ENCODE peak calls at places on chromosomes 13 and 19, in nine cellular contexts. One of them, this sample, is unnamed.

GRCh38 chr19:58033741-58034475 is at the start of gene ZSCAN1:
- DNase-seq in CD8-positive, alpha-beta T cell: peak
- DNase-seq in Caco-2: no peak
- DNase-seq in endothelial cell: peak
- DNase-seq in uterus: peak
- DNase-seq in Peyer's patch: peak
- DNase-seq in astrocyte of the spinal cord: peak
- DNase-seq in cardiac fibroblast: peak
- DNase-seq in mucosa of descending colon: peak
- DNase-seq in this sample: no peak

GRCh38 chr13:112891477-112892401 is 77.3 kb upstream of the MCF2L start:
- DNase-seq in CD8-positive, alpha-beta T cell: peak
- DNase-seq in Caco-2: no peak
- DNase-seq in endothelial cell: no peak
- DNase-seq in uterus: no peak
- DNase-seq in Peyer's patch: no peak
- DNase-seq in astrocyte of the spinal cord: no peak
- DNase-seq in cardiac fibroblast: no peak
- DNase-seq in mucosa of descending colon: peak
- DNase-seq in this sample: no peak

GRCh38 chr13:73691891-73692290 is 442.3 kb downstream of the KLF12 start:
- DNase-seq in CD8-positive, alpha-beta T cell: no peak
- DNase-seq in Caco-2: no peak
- DNase-seq in endothelial cell: no peak
- DNase-seq in uterus: no peak
- DNase-seq in Peyer's patch: no peak
- DNase-seq in astrocyte of the spinal cord: no peak
- DNase-seq in cardiac fibroblast: no peak
- DNase-seq in mucosa of descending colon: no peak
- DNase-seq in this sample: no peak

GRCh38 chr19:34308381-34309367 is 54.3 kb downstream of the GARRE1 start:
- DNase-seq in CD8-positive, alpha-beta T cell: peak
- DNase-seq in Caco-2: no peak
- DNase-seq in endothelial cell: no peak
- DNase-seq in uterus: no peak
- DNase-seq in Peyer's patch: peak
- DNase-seq in astrocyte of the spinal cord: no peak
- DNase-seq in cardiac fibroblast: peak
- DNase-seq in mucosa of descending colon: no peak
- DNase-seq in this sample: peak

GRCh38 chr13:22220186-22221160 is 549.6 kb downstream of the FGF9 start:
- DNase-seq in CD8-positive, alpha-beta T cell: no peak
- DNase-seq in Caco-2: no peak
- DNase-seq in endothelial cell: no peak
- DNase-seq in uterus: no peak
- DNase-seq in Peyer's patch: peak
- DNase-seq in astrocyte of the spinal cord: no peak
- DNase-seq in cardiac fibroblast: no peak
- DNase-seq in mucosa of descending colon: peak
- DNase-seq in this sample: no peak

GRCh38 chr13:24178847-24179845 is 18.6 kb downstream of the SPATA13 start:
- DNase-seq in CD8-positive, alpha-beta T cell: no peak
- DNase-seq in Caco-2: no peak
- DNase-seq in endothelial cell: no peak
- DNase-seq in uterus: no peak
- DNase-seq in Peyer's patch: no peak
- DNase-seq in astrocyte of the spinal cord: peak
- DNase-seq in cardiac fibroblast: no peak
- DNase-seq in mucosa of descending colon: no peak
- DNase-seq in this sample: no peak

GRCh38 chr13:70568571-70568970 is 460.3 kb upstream of the KLHL1 start:
- DNase-seq in CD8-positive, alpha-beta T cell: no peak
- DNase-seq in Caco-2: peak
- DNase-seq in endothelial cell: peak
- DNase-seq in uterus: no peak
- DNase-seq in Peyer's patch: no peak
- DNase-seq in astrocyte of the spinal cord: peak
- DNase-seq in cardiac fibroblast: peak
- DNase-seq in mucosa of descending colon: no peak
- DNase-seq in this sample: peak

GRCh38 chr13:109096101-109096500 is 466.7 kb downstream of the MYO16 start:
- DNase-seq in CD8-positive, alpha-beta T cell: no peak
- DNase-seq in Caco-2: no peak
- DNase-seq in endothelial cell: no peak
- DNase-seq in uterus: no peak
- DNase-seq in Peyer's patch: no peak
- DNase-seq in astrocyte of the spinal cord: peak
- DNase-seq in cardiac fibroblast: no peak
- DNase-seq in mucosa of descending colon: no peak
- DNase-seq in this sample: no peak

GRCh38 chr13:87234981-87235380 is 436.2 kb upstream of the SLITRK5 start:
- DNase-seq in CD8-positive, alpha-beta T cell: no peak
- DNase-seq in Caco-2: no peak
- DNase-seq in endothelial cell: no peak
- DNase-seq in uterus: no peak
- DNase-seq in Peyer's patch: no peak
- DNase-seq in astrocyte of the spinal cord: peak
- DNase-seq in cardiac fibroblast: peak
- DNase-seq in mucosa of descending colon: no peak
- DNase-seq in this sample: no peak

GRCh38 chr13:95924389-95924994 is 128.7 kb downstream of the UGGT2 start:
- DNase-seq in CD8-positive, alpha-beta T cell: no peak
- DNase-seq in Caco-2: peak
- DNase-seq in endothelial cell: no peak
- DNase-seq in uterus: no peak
- DNase-seq in Peyer's patch: no peak
- DNase-seq in astrocyte of the spinal cord: peak
- DNase-seq in cardiac fibroblast: peak
- DNase-seq in mucosa of descending colon: no peak
- DNase-seq in this sample: no peak

GRCh38 chr19:3803986-3804385 is 17.8 kb upstream of the MATK start:
- DNase-seq in CD8-positive, alpha-beta T cell: no peak
- DNase-seq in Caco-2: no peak
- DNase-seq in endothelial cell: no peak
- DNase-seq in uterus: no peak
- DNase-seq in Peyer's patch: no peak
- DNase-seq in astrocyte of the spinal cord: no peak
- DNase-seq in cardiac fibroblast: no peak
- DNase-seq in mucosa of descending colon: no peak
- DNase-seq in this sample: no peak

GRCh38 chr19:51861870-51862622 is 25.7 kb downstream of the ZNF577 start:
- DNase-seq in CD8-positive, alpha-beta T cell: no peak
- DNase-seq in Caco-2: no peak
- DNase-seq in endothelial cell: no peak
- DNase-seq in uterus: no peak
- DNase-seq in Peyer's patch: no peak
- DNase-seq in astrocyte of the spinal cord: no peak
- DNase-seq in cardiac fibroblast: no peak
- DNase-seq in mucosa of descending colon: no peak
- DNase-seq in this sample: no peak

GRCh38 chr19:47093841-47094240 is 19.7 kb downstream of the ZC3H4 start:
- DNase-seq in CD8-positive, alpha-beta T cell: no peak
- DNase-seq in Caco-2: no peak
- DNase-seq in endothelial cell: no peak
- DNase-seq in uterus: no peak
- DNase-seq in Peyer's patch: peak
- DNase-seq in astrocyte of the spinal cord: no peak
- DNase-seq in cardiac fibroblast: no peak
- DNase-seq in mucosa of descending colon: no peak
- DNase-seq in this sample: peak

GRCh38 chr13:26749285-26749684 is 11.3 kb downstream of the GPR12 start:
- DNase-seq in CD8-positive, alpha-beta T cell: no peak
- DNase-seq in Caco-2: no peak
- DNase-seq in endothelial cell: no peak
- DNase-seq in uterus: no peak
- DNase-seq in Peyer's patch: no peak
- DNase-seq in astrocyte of the spinal cord: no peak
- DNase-seq in cardiac fibroblast: no peak
- DNase-seq in mucosa of descending colon: no peak
- DNase-seq in this sample: no peak

GRCh38 chr13:44763604-44764311 is 187.6 kb upstream of the TSC22D1 start:
- DNase-seq in CD8-positive, alpha-beta T cell: no peak
- DNase-seq in Caco-2: no peak
- DNase-seq in endothelial cell: no peak
- DNase-seq in uterus: peak
- DNase-seq in Peyer's patch: peak
- DNase-seq in astrocyte of the spinal cord: no peak
- DNase-seq in cardiac fibroblast: no peak
- DNase-seq in mucosa of descending colon: peak
- DNase-seq in this sample: no peak

GRCh38 chr19:15253513-15253912 is 21.3 kb upstream of the EPHX3 start:
- DNase-seq in CD8-positive, alpha-beta T cell: no peak
- DNase-seq in Caco-2: no peak
- DNase-seq in endothelial cell: no peak
- DNase-seq in uterus: peak
- DNase-seq in Peyer's patch: no peak
- DNase-seq in astrocyte of the spinal cord: no peak
- DNase-seq in cardiac fibroblast: no peak
- DNase-seq in mucosa of descending colon: no peak
- DNase-seq in this sample: no peak

DNA sequence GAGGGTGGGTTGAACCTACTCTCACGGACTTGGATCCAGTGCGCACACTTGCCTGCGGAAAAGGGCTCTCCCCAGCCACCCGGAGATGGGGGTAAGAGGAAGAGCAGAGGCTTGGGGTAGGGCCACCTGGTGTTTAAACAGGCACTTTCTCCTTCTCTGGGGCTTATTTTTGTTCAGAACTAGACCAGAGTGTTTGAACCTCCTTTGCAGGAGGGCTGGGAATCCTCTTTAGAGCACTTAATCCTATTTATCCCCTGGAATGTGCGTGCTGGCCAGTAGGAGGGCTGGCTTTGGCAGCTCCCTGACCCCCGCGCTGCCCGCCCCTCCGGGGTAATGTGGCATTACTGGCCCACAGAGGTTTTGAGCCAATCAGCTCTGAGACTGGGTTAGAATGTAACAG is 2.0 kb downstream of the RGS9BP start:
- DNase-seq in CD8-positive, alpha-beta T cell: no peak
- DNase-seq in Caco-2: peak
- DNase-seq in endothelial cell: no peak
- DNase-seq in uterus: no peak
- DNase-seq in Peyer's patch: no peak
- DNase-seq in astrocyte of the spinal cord: no peak
- DNase-seq in cardiac fibroblast: peak
- DNase-seq in mucosa of descending colon: no peak
- DNase-seq in this sample: no peak
- TF ChIP-seq CTCF in CD8-positive, alpha-beta T cell: no peak
- TF ChIP-seq CTCF in Caco-2: peak
- TF ChIP-seq CTCF in endothelial cell: no peak
- TF ChIP-seq CTCF in uterus: no peak
- TF ChIP-seq CTCF in Peyer's patch: no peak
- TF ChIP-seq CTCF in astrocyte of the spinal cord: no peak
- TF ChIP-seq CTCF in cardiac fibroblast: no peak
- TF ChIP-seq CTCF in mucosa of descending colon: no peak
- TF ChIP-seq CTCF in this sample: no peak

DNA sequence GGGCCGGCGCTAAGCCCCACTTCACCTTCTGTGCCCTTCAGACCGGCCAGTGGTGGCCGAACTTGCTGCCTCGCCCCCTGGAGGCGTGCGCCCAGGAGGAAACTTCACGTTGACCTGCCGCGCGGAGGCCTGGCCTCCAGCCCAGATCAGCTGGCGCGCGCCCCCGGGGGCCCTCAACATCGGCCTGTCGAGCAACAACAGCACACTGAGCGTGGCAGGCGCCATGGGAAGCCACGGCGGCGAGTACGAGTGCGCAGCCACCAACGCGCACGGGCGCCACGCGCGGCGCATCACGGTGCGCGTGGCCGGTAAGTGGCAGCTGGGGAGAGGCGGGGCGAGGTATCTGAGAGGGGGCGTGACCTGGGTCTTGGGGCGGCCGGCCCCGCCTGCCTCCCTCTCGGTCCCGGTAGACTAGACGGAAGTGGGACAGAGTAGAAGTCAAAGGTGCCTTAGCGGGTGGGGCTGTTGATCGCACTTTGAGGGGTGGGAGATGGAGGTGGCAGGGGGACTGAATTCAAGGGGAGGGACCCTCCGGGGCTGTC is 5.6 kb downstream of the ICAM5 start:
- DNase-seq in CD8-positive, alpha-beta T cell: peak
- DNase-seq in Caco-2: no peak
- DNase-seq in endothelial cell: no peak
- DNase-seq in uterus: no peak
- DNase-seq in Peyer's patch: peak
- DNase-seq in astrocyte of the spinal cord: no peak
- DNase-seq in cardiac fibroblast: peak
- DNase-seq in mucosa of descending colon: peak
- DNase-seq in this sample: no peak
- TF ChIP-seq CTCF in CD8-positive, alpha-beta T cell: no peak
- TF ChIP-seq CTCF in Caco-2: no peak
- TF ChIP-seq CTCF in endothelial cell: no peak
- TF ChIP-seq CTCF in uterus: no peak
- TF ChIP-seq CTCF in Peyer's patch: no peak
- TF ChIP-seq CTCF in astrocyte of the spinal cord: peak
- TF ChIP-seq CTCF in cardiac fibroblast: peak
- TF ChIP-seq CTCF in mucosa of descending colon: no peak
- TF ChIP-seq CTCF in this sample: no peak

GRCh38 chr19:40191836-40192646 is 815 bp downstream of the MAP3K10 start:
- DNase-seq in CD8-positive, alpha-beta T cell: no peak
- DNase-seq in Caco-2: peak
- DNase-seq in endothelial cell: peak
- DNase-seq in uterus: no peak
- DNase-seq in Peyer's patch: peak
- DNase-seq in astrocyte of the spinal cord: peak
- DNase-seq in cardiac fibroblast: peak
- DNase-seq in mucosa of descending colon: peak
- DNase-seq in this sample: no peak
- TF ChIP-seq CTCF in CD8-positive, alpha-beta T cell: no peak
- TF ChIP-seq CTCF in Caco-2: no peak
- TF ChIP-seq CTCF in endothelial cell: no peak
- TF ChIP-seq CTCF in uterus: no peak
- TF ChIP-seq CTCF in Peyer's patch: no peak
- TF ChIP-seq CTCF in astrocyte of the spinal cord: no peak
- TF ChIP-seq CTCF in cardiac fibroblast: peak
- TF ChIP-seq CTCF in mucosa of descending colon: no peak
- TF ChIP-seq CTCF in this sample: no peak

GRCh38 chr13:93450761-93451160 is 224.2 kb downstream of the GPC6 start:
- DNase-seq in CD8-positive, alpha-beta T cell: no peak
- DNase-seq in Caco-2: no peak
- DNase-seq in endothelial cell: no peak
- DNase-seq in uterus: no peak
- DNase-seq in Peyer's patch: no peak
- DNase-seq in astrocyte of the spinal cord: no peak
- DNase-seq in cardiac fibroblast: no peak
- DNase-seq in mucosa of descending colon: no peak
- DNase-seq in this sample: no peak
- TF ChIP-seq CTCF in CD8-positive, alpha-beta T cell: no peak
- TF ChIP-seq CTCF in Caco-2: no peak
- TF ChIP-seq CTCF in endothelial cell: no peak
- TF ChIP-seq CTCF in uterus: no peak
- TF ChIP-seq CTCF in Peyer's patch: no peak
- TF ChIP-seq CTCF in astrocyte of the spinal cord: no peak
- TF ChIP-seq CTCF in cardiac fibroblast: no peak
- TF ChIP-seq CTCF in mucosa of descending colon: no peak
- TF ChIP-seq CTCF in this sample: no peak

GRCh38 chr19:41354343-41354974 is 737 bp upstream of the TGFB1 start:
- DNase-seq in CD8-positive, alpha-beta T cell: no peak
- DNase-seq in Caco-2: no peak
- DNase-seq in endothelial cell: no peak
- DNase-seq in uterus: no peak
- DNase-seq in Peyer's patch: no peak
- DNase-seq in astrocyte of the spinal cord: no peak
- DNase-seq in cardiac fibroblast: no peak
- DNase-seq in mucosa of descending colon: peak
- DNase-seq in this sample: no peak
- TF ChIP-seq CTCF in CD8-positive, alpha-beta T cell: peak
- TF ChIP-seq CTCF in Caco-2: no peak
- TF ChIP-seq CTCF in endothelial cell: peak
- TF ChIP-seq CTCF in uterus: no peak
- TF ChIP-seq CTCF in Peyer's patch: no peak
- TF ChIP-seq CTCF in astrocyte of the spinal cord: no peak
- TF ChIP-seq CTCF in cardiac fibroblast: no peak
- TF ChIP-seq CTCF in mucosa of descending colon: no peak
- TF ChIP-seq CTCF in this sample: no peak

GRCh38 chr13:39942901-39943273 is 287.4 kb downstream of the COG6 start:
- DNase-seq in CD8-positive, alpha-beta T cell: peak
- DNase-seq in Caco-2: peak
- DNase-seq in endothelial cell: peak
- DNase-seq in uterus: peak
- DNase-seq in Peyer's patch: peak
- DNase-seq in astrocyte of the spinal cord: peak
- DNase-seq in cardiac fibroblast: peak
- DNase-seq in mucosa of descending colon: no peak
- DNase-seq in this sample: no peak
- TF ChIP-seq CTCF in CD8-positive, alpha-beta T cell: peak
- TF ChIP-seq CTCF in Caco-2: peak
- TF ChIP-seq CTCF in endothelial cell: peak
- TF ChIP-seq CTCF in uterus: peak
- TF ChIP-seq CTCF in Peyer's patch: peak
- TF ChIP-seq CTCF in astrocyte of the spinal cord: peak
- TF ChIP-seq CTCF in cardiac fibroblast: peak
- TF ChIP-seq CTCF in mucosa of descending colon: peak
- TF ChIP-seq CTCF in this sample: peak

This sample was measured in GM12864.